ENCODE peak calls at places on chromosome 21, in six cellular contexts. S is fibroblast of the aortic adventitia, U is fibroblast of mammary gland, I is choroid plexus epithelial cell, J is stomach, R is A549. Y is an unnamed sample.

GRCh38 chr21:20215959-20216358 is 782.2 kb upstream of the NCAM2 start:
- DNase-seq in J (no peak), I (no peak), R (no peak), U (no peak), S (no peak), Y (no peak)

GRCh38 chr21:34887729-34888568 is 161.2 kb downstream of the RUNX1 start:
- DNase-seq in J (peak; percentile 82), U (peak; percentile 97), S (peak; percentile 94), I (peak; percentile 94), R (peak; percentile 50), Y (no peak)

GRCh38 chr21:30336596-30336995 is 898 bp downstream of the KRTAP27-1 start:
- DNase-seq in I (peak; percentile 75), S (no peak), U (peak; percentile 7), R (no peak), J (no peak), Y (no peak)

GRCh38 chr21:16072692-16073091 is 342.9 kb downstream of the USP25 start:
- DNase-seq in I (peak; percentile 75), J (no peak), U (peak; percentile 99), S (peak; percentile 96), R (no peak), Y (no peak)

GRCh38 chr21:38567577-38568360 is 69.5 kb upstream of the ERG start:
- DNase-seq in R (no peak), S (peak; percentile 38), I (peak; percentile 54), J (no peak), U (peak; percentile 33), Y (no peak)

GRCh38 chr21:25639167-25639921 is at the start of gene JAM2:
- DNase-seq in I (peak; percentile 23), R (no peak), S (no peak), U (no peak), J (no peak), Y (no peak)

GRCh38 chr21:38780879-38781278 is 24.9 kb upstream of the ETS2 start:
- DNase-seq in R (no peak), S (no peak), I (no peak), U (no peak), J (no peak), Y (no peak)

GRCh38 chr21:36910581-36911307 is 55.7 kb downstream of the HLCS start:
- DNase-seq in R (peak; percentile 12), U (peak; percentile 35), I (peak; percentile 70), J (no peak), S (peak; percentile 73), Y (no peak)

GRCh38 chr21:36134820-36135390 is at the start of gene CBR3:
- DNase-seq in I (peak; percentile 83), R (peak; percentile 45), J (peak; percentile 48), U (peak; percentile 37), S (peak; percentile 91), Y (no peak)

GRCh38 chr21:36207577-36208320 is 51.1 kb downstream of the DOP1B start:
- DNase-seq in J (no peak), S (peak; percentile 29), U (peak; percentile 50), R (no peak), I (peak; percentile 51), Y (no peak)

GRCh38 chr21:37435120-37435519 is 68.5 kb downstream of the DYRK1A start:
- DNase-seq in U (peak; percentile 98), I (peak; percentile 98), R (no peak), S (peak; percentile 91), J (no peak), Y (peak; percentile 98)

GRCh38 chr21:37367301-37367757 is 756 bp downstream of the DYRK1A start:
- DNase-seq in S (no peak), I (peak; percentile 18), U (no peak), J (peak; percentile 27), R (no peak), Y (no peak)

GRCh38 chr21:38858429-38859205 is 52.9 kb downstream of the ETS2 start:
- DNase-seq in S (no peak), U (no peak), I (no peak), J (no peak), R (no peak), Y (no peak)

GRCh38 chr21:37071561-37072238 is 1.2 kb downstream of the PIGP start:
- DNase-seq in U (peak; percentile 92), I (peak; percentile 78), S (peak; percentile 84), J (peak; percentile 37), R (peak; percentile 23), Y (no peak)

GRCh38 chr21:38987551-38988210 is 182.0 kb downstream of the ETS2 start:
- DNase-seq in R (no peak), J (no peak), U (no peak), I (no peak), S (no peak), Y (no peak)

GRCh38 chr21:37537391-37537996 is 170.9 kb downstream of the DYRK1A start:
- DNase-seq in S (no peak), R (no peak), U (no peak), J (no peak), I (no peak), Y (no peak)

GRCh38 chr21:40049031-40049958 is 182.1 kb downstream of the PCP4 start:
- DNase-seq in J (no peak), S (no peak), U (no peak), R (no peak), I (no peak), Y (no peak)

GRCh38 chr21:25733859-25734653 is 648 bp downstream of the ATP5PF start:
- DNase-seq in I (peak; percentile 64), S (peak; percentile 38), U (peak; percentile 48), R (no peak), J (no peak), Y (no peak)

GRCh38 chr21:18840239-18840638 is 436.7 kb upstream of the TMPRSS15 start:
- DNase-seq in J (no peak), I (peak; percentile 52), U (no peak), R (no peak), S (no peak), Y (peak; percentile 17)

GRCh38 chr21:46636550-46637289 is 1.2 kb downstream of the PRMT2 start:
- DNase-seq in I (no peak), J (no peak), S (no peak), R (no peak), U (no peak), Y (no peak)

GRCh38 chr21:46639489-46640386 is 4.3 kb downstream of the PRMT2 start:
- DNase-seq in U (peak; percentile 46), J (no peak), R (peak; percentile 20), S (peak; percentile 58), I (peak; percentile 50), Y (peak; percentile 13)

GRCh38 chr21:46636181-46636512 is 673 bp downstream of the PRMT2 start:
- DNase-seq in R (no peak), S (no peak), I (no peak), J (no peak), U (no peak), Y (no peak)

GRCh38 chr21:46635324-46636180 is at the start of gene PRMT2:
- DNase-seq in U (peak; percentile 95), J (peak; percentile 98), I (peak; percentile 98), S (peak; percentile 97), R (peak; percentile 93), Y (peak; percentile 78)

GRCh38 chr21:46637952-46638746 is 2.7 kb downstream of the PRMT2 start:
- DNase-seq in R (no peak), S (no peak), I (no peak), J (no peak), U (peak; percentile 10), Y (no peak)
- H3K4me3 ChIP-seq in R (no peak overlapping the region), S (peak overlapping the region; percentile 39), I (no peak overlapping the region), J (no peak overlapping the region), U (no peak overlapping the region), Y (no peak overlapping the region)

GRCh38 chr21:15036189-15036588 is 28.6 kb downstream of the NRIP1 start:
- DNase-seq in S (no peak), J (no peak), U (no peak), I (no peak), R (no peak), Y (no peak)

GRCh38 chr21:15039607-15040299 is 25.0 kb downstream of the NRIP1 start:
- DNase-seq in I (no peak), U (no peak), J (no peak), R (no peak), S (no peak), Y (no peak)

GRCh38 chr21:15034126-15034848 is 30.5 kb downstream of the NRIP1 start:
- DNase-seq in R (no peak), J (no peak), S (peak; percentile 64), I (peak; percentile 67), U (peak; percentile 70), Y (no peak)

GRCh38 chr21:15037894-15038293 is 26.9 kb downstream of the NRIP1 start:
- DNase-seq in J (no peak), R (no peak), U (no peak), S (no peak), I (no peak), Y (no peak)

DNA sequence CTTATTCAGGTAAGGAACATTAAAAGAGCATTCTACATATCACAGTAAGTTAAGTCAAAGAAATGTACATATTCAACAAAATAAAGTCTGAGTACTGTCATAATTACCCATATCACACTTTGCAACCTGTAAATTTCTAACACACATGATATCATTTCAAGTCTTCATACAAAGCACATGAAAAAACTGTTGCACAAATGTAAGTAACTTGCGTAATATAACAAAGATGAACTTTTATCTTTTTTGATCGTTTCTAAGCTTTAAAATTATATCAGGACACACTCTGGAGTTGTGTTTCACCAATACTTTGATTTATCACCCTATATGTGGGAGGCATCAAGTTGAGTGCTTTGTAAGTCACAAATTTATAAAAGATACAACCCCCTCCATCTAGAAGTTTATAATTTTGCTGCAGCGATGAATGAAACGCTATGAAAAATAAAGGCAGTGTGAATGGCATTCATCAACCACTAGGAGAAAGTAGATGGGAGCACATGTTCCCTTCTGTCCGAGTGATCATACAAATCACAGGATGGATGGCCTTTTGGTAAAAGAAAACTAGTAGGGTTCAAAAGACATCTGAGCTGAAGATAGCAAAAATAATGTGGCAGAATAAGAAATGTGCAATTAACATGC is 27.6 kb downstream of the NRIP1 start:
- DNase-seq in I (no peak), U (no peak), J (no peak), S (no peak), R (no peak), Y (no peak)
- TF ChIP-seq CTCF in I (no peak), U (no peak), J (no peak), S (no peak), R (no peak), Y (no peak)

GRCh38 chr21:42475526-42476492 is 20.2 kb downstream of the RSPH1 start:
- DNase-seq in J (peak; percentile 23), R (no peak), U (no peak), S (no peak), I (no peak), Y (no peak)
- H3K4me3 ChIP-seq in J (no peak overlapping the region), R (no peak overlapping the region), U (no peak overlapping the region), S (no peak overlapping the region), I (no peak overlapping the region), Y (no peak overlapping the region)

DNA sequence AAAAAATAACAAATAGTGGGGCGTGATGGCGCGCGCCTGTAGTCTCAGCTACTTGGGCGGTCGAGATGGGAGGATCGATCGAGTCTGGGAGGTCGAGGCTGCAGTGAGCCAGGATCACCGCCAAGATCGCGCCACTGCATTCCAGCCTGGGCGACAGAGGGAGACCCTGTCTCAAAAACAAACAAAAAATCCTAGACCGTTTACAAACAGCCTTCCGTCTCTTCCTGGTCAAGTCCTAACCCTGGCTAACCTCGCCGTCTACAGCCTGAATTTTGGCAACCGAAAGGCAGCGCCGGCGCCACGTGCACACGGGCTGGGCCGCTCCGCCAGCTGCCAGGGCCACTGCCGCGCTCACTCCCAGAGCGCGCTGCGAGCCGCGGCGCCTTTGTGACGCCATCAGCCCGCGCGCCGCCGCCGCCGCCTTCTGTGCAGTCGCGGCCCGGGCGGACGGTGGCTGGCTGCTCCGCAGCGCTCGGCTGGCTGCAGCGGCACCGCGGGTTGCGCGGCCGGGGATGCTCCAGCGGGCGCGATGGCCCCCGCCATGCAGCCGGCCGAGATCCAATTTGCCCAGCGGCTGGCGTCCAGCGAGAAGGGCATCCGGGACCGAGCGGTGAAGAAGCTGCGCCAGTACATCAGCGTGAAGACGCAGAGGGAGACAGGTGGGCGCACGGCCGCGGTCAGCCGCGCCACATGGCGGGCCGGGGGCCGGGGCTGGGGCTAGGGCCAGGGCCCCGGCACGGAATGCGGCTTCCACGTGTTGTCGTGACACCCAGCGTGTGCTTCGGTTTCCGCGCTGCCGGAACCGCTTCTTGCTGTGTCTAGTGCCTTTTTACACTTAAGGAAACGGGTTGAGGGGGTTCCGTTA is at the start of the genes HSF2BP and RRP1B:
- DNase-seq in I (peak; percentile 82), U (peak; percentile 74), J (peak; percentile 88), R (peak; percentile 63), S (peak; percentile 74), Y (peak; percentile 63)
- TF ChIP-seq CTCF in I (peak; percentile 17), U (no peak), J (no peak), R (no peak), S (no peak), Y (no peak)